ENCODE peak calls at places on chromosomes 5 and 9, in nine cellular contexts. P is WTC11, G is cardiac muscle cell, U is fibroblast of lung, D is OCI-LY7, T is adrenal gland, X is brain microvascular endothelial cell, R is lung, E is IMR-90. J is an unnamed sample.
A peak's percentile ranks its signal among the peaks of the same experiment; 100 is the strongest.

GRCh38 chr5:120479066-120479465 is 15.0 kb downstream of the PRR16 start:
- DNase-seq in P (no peak), G (no peak), U (peak; percentile 54), D (no peak), T (no peak), X (no peak), R (no peak), E (peak; percentile 62), J (no peak)

GRCh38 chr5:68319316-68320093 is 103.9 kb downstream of the PIK3R1 start:
- DNase-seq in P (no peak), G (no peak), U (peak; percentile 51), D (no peak), T (peak; percentile 34), X (peak; percentile 74), R (no peak), E (peak; percentile 74), J (no peak)

GRCh38 chr5:88391116-88391515 is 122.5 kb upstream of the TMEM161B start:
- DNase-seq in P (no peak), G (no peak), U (no peak), D (no peak), T (no peak), X (no peak), R (no peak), E (no peak), J (no peak)

GRCh38 chr5:158287643-158288228 is 428.8 kb upstream of the CLINT1 start:
- DNase-seq in P (no peak), G (no peak), U (peak; percentile 77), D (no peak), T (no peak), X (peak; percentile 86), R (no peak), E (peak; percentile 72), J (no peak)

GRCh38 chr5:93305984-93306383 is 275.0 kb downstream of the NR2F1-AS1 start:
- DNase-seq in P (no peak), G (no peak), U (no peak), D (no peak), T (no peak), X (no peak), R (no peak), E (no peak), J (no peak)

GRCh38 chr5:74631088-74631960 is 9.2 kb downstream of the ENC1 start:
- DNase-seq in P (no peak), G (peak; percentile 47), U (peak; percentile 71), D (peak; percentile 83), T (no peak), X (peak; percentile 83), R (peak; percentile 67), E (peak; percentile 82), J (no peak)

GRCh38 chr9:89635007-89635742 is 30.4 kb downstream of the GADD45G start:
- DNase-seq in P (no peak), G (no peak), U (peak; percentile 35), D (no peak), T (peak; percentile 50), X (peak; percentile 11), R (peak; percentile 63), E (peak; percentile 40), J (no peak)

GRCh38 chr9:129944501-129945116 is 98.4 kb downstream of the FNBP1 start:
- DNase-seq in P (no peak), G (no peak), U (no peak), D (peak; percentile 10), T (peak; percentile 19), X (no peak), R (no peak), E (no peak), J (peak; percentile 31)

GRCh38 chr5:54717870-54718269 is 200.3 kb downstream of the SNX18 start:
- DNase-seq in P (no peak), G (no peak), U (no peak), D (no peak), T (no peak), X (no peak), R (no peak), E (no peak), J (no peak)

GRCh38 chr9:22622823-22623222 is 176.2 kb downstream of the DMRTA1 start:
- DNase-seq in P (no peak), G (no peak), U (peak; percentile 79), D (no peak), T (no peak), X (no peak), R (no peak), E (peak; percentile 0), J (no peak)

GRCh38 chr5:143219696-143220095 is 183.8 kb downstream of the NR3C1 start:
- DNase-seq in P (no peak), G (no peak), U (no peak), D (no peak), T (peak; percentile 41), X (no peak), R (no peak), E (peak; percentile 19), J (no peak)

GRCh38 chr5:139304391-139305324 is 11.1 kb downstream of the MATR3 start:
- DNase-seq in P (no peak), G (no peak), U (no peak), D (no peak), T (no peak), X (no peak), R (no peak), E (no peak), J (no peak)

GRCh38 chr9:38287420-38287985 is 105.0 kb upstream of the ALDH1B1 start:
- DNase-seq in P (no peak), G (no peak), U (no peak), D (no peak), T (no peak), X (no peak), R (no peak), E (no peak), J (no peak)

GRCh38 chr5:1351156-1351555 is 6.3 kb upstream of the CLPTM1L start:
- DNase-seq in P (no peak), G (no peak), U (no peak), D (no peak), T (no peak), X (no peak), R (no peak), E (no peak), J (no peak)

GRCh38 chr5:90865194-90865593 is 306.6 kb downstream of the ADGRV1 start:
- DNase-seq in P (no peak), G (no peak), U (no peak), D (no peak), T (no peak), X (no peak), R (no peak), E (no peak), J (no peak)

GRCh38 chr9:77547113-77547731 is 100.9 kb downstream of the GNA14 start:
- DNase-seq in P (no peak), G (no peak), U (no peak), D (no peak), T (no peak), X (no peak), R (no peak), E (no peak), J (no peak)

GRCh38 chr9:115615821-115616665 is 498.1 kb upstream of the TNC start:
- DNase-seq in P (no peak), G (no peak), U (peak; percentile 78), D (no peak), T (no peak), X (peak; percentile 92), R (no peak), E (peak; percentile 96), J (no peak)

GRCh38 chr9:134438204-134438788 is 112.0 kb downstream of the RXRA start:
- DNase-seq in P (peak; percentile 55), G (no peak), U (no peak), D (peak; percentile 13), T (no peak), X (no peak), R (no peak), E (no peak), J (no peak)

DNA sequence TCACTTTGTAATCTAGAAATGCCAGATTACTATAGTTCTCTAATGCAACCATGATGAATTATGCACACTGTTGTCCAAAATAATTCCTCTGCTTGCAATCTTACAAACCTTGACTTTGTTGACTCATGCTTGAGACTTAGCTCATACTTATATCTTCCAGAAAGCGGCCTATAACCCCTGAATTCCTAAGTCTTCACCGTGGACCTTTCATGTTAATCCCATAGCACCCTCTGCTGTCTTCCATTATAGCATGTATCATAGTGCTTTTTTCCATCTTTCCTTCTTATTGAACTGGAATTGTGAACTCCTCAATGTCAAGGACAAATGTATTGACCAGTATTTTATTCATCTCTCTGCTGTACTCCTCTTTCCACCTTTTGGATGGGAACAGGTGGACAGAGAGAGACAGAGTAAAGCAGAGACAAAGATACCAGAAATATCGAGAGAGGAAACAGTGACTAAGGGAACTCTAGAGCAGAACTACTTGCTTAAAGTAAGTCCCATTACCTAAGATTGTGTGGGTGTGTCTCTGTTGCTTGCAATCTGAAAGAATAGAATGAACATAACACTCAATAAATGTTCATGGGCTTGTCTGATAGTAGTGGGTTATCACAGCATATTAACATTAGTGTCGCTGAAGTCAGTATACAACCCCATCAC is 110.0 kb downstream of the LURAP1L start:
- DNase-seq in P (no peak), G (peak; percentile 9), U (peak; percentile 85), D (no peak), T (peak; percentile 19), X (peak; percentile 63), R (no peak), E (peak; percentile 88), J (no peak)
- TF ChIP-seq CTCF in P (no peak), G (peak; percentile 58), U (peak; percentile 58), D (no peak), T (peak; percentile 38), X (peak; percentile 64), R (peak; percentile 12), E (peak; percentile 79), J (no peak)

GRCh38 chr5:66931651-66932050 is 264.9 kb downstream of the CD180 start:
- DNase-seq in P (no peak), G (no peak), U (no peak), D (no peak), T (no peak), X (no peak), R (no peak), E (no peak), J (no peak)
- TF ChIP-seq CTCF in P (no peak), G (no peak), U (no peak), D (no peak), T (no peak), X (no peak), R (no peak), E (no peak), J (no peak)

DNA sequence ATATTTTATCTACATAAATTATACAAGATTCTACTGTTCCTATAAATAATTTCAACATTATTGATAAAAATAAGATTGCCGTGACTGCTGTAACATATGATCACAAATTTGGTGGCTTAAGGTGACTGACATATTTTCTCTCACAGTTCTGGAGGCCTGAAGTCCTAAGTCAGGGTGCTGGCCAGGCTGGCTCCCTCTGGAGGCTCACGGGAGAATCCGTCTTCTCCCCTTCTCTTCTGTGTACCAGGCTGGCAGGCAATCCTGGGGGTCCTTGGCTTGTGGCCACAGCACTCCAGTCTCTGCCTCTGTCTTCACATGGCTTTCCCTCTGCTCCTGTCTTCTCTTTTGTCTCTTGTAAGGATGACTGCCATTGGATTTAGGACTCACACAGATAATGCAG is 31.7 kb upstream of the IRX2 start:
- DNase-seq in P (no peak), G (no peak), U (no peak), D (no peak), T (no peak), X (no peak), R (no peak), E (no peak), J (no peak)
- TF ChIP-seq CTCF in P (no peak), G (no peak), U (peak; percentile 4), D (peak; percentile 58), T (no peak), X (no peak), R (no peak), E (no peak), J (no peak)

DNA sequence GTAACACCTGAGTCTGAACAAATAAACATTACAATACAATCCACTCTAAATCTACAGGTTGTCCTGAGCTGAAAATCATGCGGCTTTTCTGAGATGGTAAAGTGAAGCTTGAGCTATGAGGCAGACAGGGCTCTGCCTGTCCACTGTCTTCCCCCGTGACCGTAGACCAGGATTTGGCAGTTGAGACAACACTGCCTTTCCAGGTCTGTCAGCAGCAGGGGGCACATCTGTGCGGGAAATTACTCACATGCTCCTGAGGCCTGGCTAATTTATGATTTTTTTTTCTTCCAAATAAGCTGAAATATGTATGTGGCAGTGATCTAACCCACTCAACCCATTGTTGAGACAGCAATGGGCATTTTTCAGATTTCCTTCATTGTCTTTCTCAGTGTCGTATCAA is 307.9 kb downstream of the FBXL7 start:
- DNase-seq in P (peak; percentile 22), G (peak; percentile 32), U (peak; percentile 23), D (no peak), T (peak; percentile 46), X (peak; percentile 60), R (no peak), E (peak; percentile 28), J (no peak)
- TF ChIP-seq CTCF in P (no peak), G (peak; percentile 26), U (peak; percentile 29), D (no peak), T (no peak), X (peak; percentile 64), R (no peak), E (peak; percentile 16), J (no peak)

J was measured in CD8-positive, alpha-beta T cell.